ENCODE peak calls at places on chromosomes 13 and 19, in five cellular contexts. D is suprapubic skin; V is endothelial cell of umbilical vein; P is adrenal gland; K is CD4-positive, CD25-positive, alpha-beta regulatory T cell. Z is an unnamed sample.

GRCh38 chr13:93066187-93066586 is 160.4 kb upstream of the GPC6 start:
- DNase-seq in P (peak), D (no peak), K (no peak), V (no peak), Z (no peak)

GRCh38 chr13:29774830-29775229 is 75.6 kb downstream of the UBL3 start:
- DNase-seq in K (no peak), P (no peak), V (no peak), D (no peak), Z (no peak)

GRCh38 chr13:100035936-100036335 is 53.0 kb upstream of the PCCA start:
- DNase-seq in V (no peak), K (no peak), P (no peak), D (no peak), Z (no peak)

GRCh38 chr19:33302175-33302973 is at the start of gene CEBPA:
- DNase-seq in K (peak), V (peak), D (no peak), P (peak), Z (peak)

GRCh38 chr13:113598481-113598880 is 13.9 kb downstream of the TFDP1 start:
- DNase-seq in V (no peak), D (peak), P (peak), K (no peak), Z (no peak)

GRCh38 chr13:99045396-99045795 is 67.5 kb upstream of the DOCK9 start:
- DNase-seq in P (no peak), V (no peak), K (no peak), D (no peak), Z (no peak)

GRCh38 chr19:5024282-5024681 is 55.4 kb downstream of the KDM4B start:
- DNase-seq in K (no peak), D (no peak), V (no peak), P (no peak), Z (no peak)

GRCh38 chr19:7916137-7916907 is 1.7 kb downstream of the TGFBR3L start:
- DNase-seq in V (no peak), P (no peak), D (no peak), K (peak), Z (peak)

GRCh38 chr13:25848822-25849740 is 202.7 kb downstream of the SHISA2 start:
- DNase-seq in P (no peak), V (no peak), D (no peak), K (no peak), Z (no peak)

GRCh38 chr13:99980201-99981114 is 1.1 kb upstream of the ZIC2 start:
- DNase-seq in P (peak), D (peak), V (peak), K (peak), Z (peak)

GRCh38 chr19:18176367-18177310 is 3.0 kb downstream of the IFI30 start:
- DNase-seq in V (no peak), K (no peak), D (no peak), P (no peak), Z (no peak)

GRCh38 chr13:19673473-19674430 is 40.3 kb downstream of the MPHOSPH8 start:
- DNase-seq in K (no peak), P (no peak), D (no peak), V (peak), Z (no peak)

GRCh38 chr13:94112227-94112626 is 367.3 kb downstream of the DCT start:
- DNase-seq in V (no peak), P (no peak), D (no peak), K (no peak), Z (no peak)

GRCh38 chr13:99442273-99442895 is 58.9 kb upstream of the TM9SF2 start:
- DNase-seq in D (no peak), K (peak), P (no peak), V (peak), Z (peak)

GRCh38 chr13:98509271-98510155 is 67.4 kb downstream of the STK24 start:
- DNase-seq in D (no peak), K (peak), P (peak), V (peak), Z (no peak)

GRCh38 chr13:112447761-112448603 is 71.8 kb downstream of the SPACA7 start:
- DNase-seq in D (peak), V (no peak), P (no peak), K (no peak), Z (no peak)

GRCh38 chr19:8324186-8325050 is 3.1 kb downstream of the RPS28 start:
- DNase-seq in D (no peak), K (no peak), V (no peak), P (peak), Z (peak)

GRCh38 chr19:49802836-49803528 is 10.1 kb downstream of the FUZ start:
- DNase-seq in D (no peak), V (no peak), P (peak), K (no peak), Z (no peak)

GRCh38 chr13:51822106-51822840 is 18.3 kb upstream of the DHRS12 start:
- DNase-seq in D (no peak), P (no peak), K (peak), V (no peak), Z (no peak)

GRCh38 chr19:33921165-33921564 is 124.5 kb downstream of the KCTD15 start:
- DNase-seq in D (peak), K (no peak), P (no peak), V (no peak), Z (no peak)

GRCh38 chr13:40115456-40115855 is 460.0 kb downstream of the COG6 start:
- DNase-seq in V (peak), D (no peak), K (no peak), P (no peak), Z (no peak)

GRCh38 chr19:24078688-24079087 is 8.3 kb upstream of the ZNF254 start:
- DNase-seq in K (no peak), P (no peak), V (no peak), D (no peak), Z (no peak)

GRCh38 chr13:25300861-25301346 is 521 bp upstream of the NUP58 start:
- DNase-seq in K (peak), V (no peak), D (peak), P (no peak), Z (no peak)

GRCh38 chr13:42063105-42063504 is 14.7 kb downstream of the DGKH start:
- DNase-seq in P (no peak), V (no peak), K (no peak), D (no peak), Z (no peak)

DNA sequence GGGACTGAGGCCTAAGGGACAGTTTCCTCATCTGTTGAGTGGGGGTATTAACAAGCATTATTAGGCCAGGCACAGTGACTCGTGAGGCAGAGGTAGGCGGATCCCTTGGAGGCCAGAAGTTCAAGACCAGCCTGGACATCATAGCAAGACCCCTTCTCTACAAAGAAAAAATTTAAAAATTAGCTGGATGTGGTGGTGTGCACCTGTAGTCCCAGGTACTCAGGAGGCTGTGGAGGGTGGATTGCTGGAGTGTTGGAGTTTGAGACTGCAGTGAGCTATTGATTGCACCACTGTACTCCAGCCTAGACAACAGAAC is 11.3 kb upstream of the FOSB start:
- DNase-seq in V (no peak), P (no peak), D (no peak), K (no peak), Z (no peak)
- H3K27ac ChIP-seq in V (peak), P (peak), D (peak), K (no peak), Z (no peak)

GRCh38 chr13:22103628-22104027 is 432.8 kb downstream of the FGF9 start:
- DNase-seq in K (no peak), D (no peak), P (no peak), V (no peak), Z (no peak)
- H3K4me3 ChIP-seq in K (no peak), D (no peak), P (no peak), V (no peak), Z (no peak)

GRCh38 chr13:27953671-27954405 is 15.3 kb downstream of the CDX2 start:
- DNase-seq in V (peak), P (peak), D (no peak), K (peak), Z (no peak)
- H3K27ac ChIP-seq in V (no peak), P (peak), D (no peak), K (no peak), Z (no peak)

GRCh38 chr19:16327131-16327450 is 2.5 kb downstream of the KLF2 start:
- DNase-seq in K (no peak), D (no peak), P (no peak), V (no peak), Z (no peak)
- H3K4me3 ChIP-seq in K (peak), D (peak), P (no peak), V (peak), Z (peak)

DNA sequence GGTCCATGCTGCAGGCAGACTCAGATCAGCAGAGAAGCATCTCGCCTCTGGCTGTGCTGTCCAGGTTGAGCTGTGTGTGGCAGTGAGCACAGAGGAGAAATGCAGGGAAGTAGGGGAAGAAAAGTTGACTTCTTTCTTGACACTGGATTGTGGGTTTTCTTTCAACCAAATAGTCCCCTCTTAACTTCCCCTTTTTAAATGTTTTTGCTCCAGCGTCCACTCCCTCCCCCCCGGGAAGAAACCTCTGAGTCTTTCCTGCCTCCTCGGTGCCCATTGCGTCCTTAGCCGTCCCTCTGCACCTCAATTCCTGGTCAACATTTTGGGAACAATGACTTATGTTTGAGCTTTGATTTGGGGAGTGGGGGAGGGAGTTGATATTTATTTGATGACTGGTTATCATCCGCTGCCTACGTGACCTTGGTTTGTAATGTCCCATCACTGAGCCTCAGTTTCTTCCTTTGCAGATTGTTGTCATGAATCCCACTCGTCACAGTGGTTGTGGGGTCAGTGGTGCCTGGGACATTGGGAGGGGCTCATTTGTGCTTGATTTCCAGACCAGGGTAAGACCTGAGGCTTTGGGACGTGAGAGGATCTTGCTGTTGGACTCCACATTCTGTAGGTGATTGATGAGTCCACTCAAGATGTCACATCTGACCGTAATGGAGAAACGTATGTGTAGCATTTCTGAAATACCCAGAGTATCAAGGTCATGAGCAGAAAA is at the start of gene LILRB2:
- DNase-seq in V (no peak), D (peak), P (no peak), K (no peak), Z (no peak)
- H3K27ac ChIP-seq in V (no peak), D (no peak), P (peak), K (no peak), Z (no peak)

GRCh38 chr19:36255316-36255715 is 40.4 kb downstream of the ZNF146 start:
- DNase-seq in V (no peak), K (no peak), P (no peak), D (no peak), Z (no peak)

GRCh38 chr19:36256064-36256463 is 41.2 kb downstream of the ZNF146 start:
- DNase-seq in V (no peak), K (no peak), P (no peak), D (no peak), Z (no peak)

GRCh38 chr19:36258028-36258875 is 43.3 kb downstream of the ZNF146 start:
- DNase-seq in P (no peak), D (no peak), K (no peak), V (no peak), Z (no peak)

GRCh38 chr19:36257512-36257876 is 42.6 kb downstream of the ZNF146 start:
- DNase-seq in K (no peak), P (no peak), V (peak), D (no peak), Z (no peak)

DNA sequence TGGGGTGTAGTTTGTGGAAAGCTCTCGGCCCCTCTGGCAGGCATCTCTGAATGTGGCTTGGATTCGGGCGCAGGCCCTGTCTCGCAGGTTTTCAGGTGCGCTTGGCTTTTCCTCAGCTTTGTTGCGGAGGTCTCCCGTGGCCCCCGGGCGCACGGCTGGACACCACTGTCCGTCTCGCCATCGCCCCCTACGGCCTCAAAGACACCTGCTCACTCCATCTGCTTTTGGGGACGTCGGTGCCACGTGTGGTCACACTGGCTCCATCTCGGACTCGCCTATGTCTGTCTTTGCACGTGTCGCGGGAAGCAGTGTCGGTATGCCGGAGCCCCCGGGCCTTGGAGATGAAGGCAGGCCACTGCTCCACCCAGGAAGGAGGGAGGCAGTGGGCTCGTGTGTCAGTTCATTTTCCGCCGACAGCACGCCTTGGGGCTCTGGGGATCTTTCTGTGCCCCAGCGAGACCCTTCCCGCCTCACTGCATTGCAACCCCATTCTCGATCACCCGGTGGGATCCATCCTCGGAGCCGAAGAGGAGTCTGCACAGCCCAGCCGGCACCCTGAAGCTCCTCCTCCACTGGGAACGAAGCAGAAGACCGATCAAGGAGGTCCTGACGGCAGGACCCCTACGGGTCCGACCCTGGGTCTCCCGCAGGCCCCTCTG is 42.1 kb downstream of the ZNF146 start:
- DNase-seq in D (no peak), P (no peak), V (no peak), K (no peak), Z (no peak)
- H3K4me3 ChIP-seq in D (peak), P (peak), V (peak), K (no peak), Z (no peak)

GRCh38 chr19:47275866-47276461 is 1.3 kb downstream of the INAFM1 start:
- DNase-seq in V (no peak), P (peak), D (no peak), K (no peak), Z (no peak)
- H3K27ac ChIP-seq in V (no peak), P (peak), D (peak), K (no peak), Z (no peak)

GRCh38 chr19:6800991-6801396 is 28.5 kb downstream of the VAV1 start:
- DNase-seq in D (no peak), K (peak), P (no peak), V (peak), Z (peak)
- H3K4me3 ChIP-seq in D (peak), K (peak), P (no peak), V (no peak), Z (peak)

DNA sequence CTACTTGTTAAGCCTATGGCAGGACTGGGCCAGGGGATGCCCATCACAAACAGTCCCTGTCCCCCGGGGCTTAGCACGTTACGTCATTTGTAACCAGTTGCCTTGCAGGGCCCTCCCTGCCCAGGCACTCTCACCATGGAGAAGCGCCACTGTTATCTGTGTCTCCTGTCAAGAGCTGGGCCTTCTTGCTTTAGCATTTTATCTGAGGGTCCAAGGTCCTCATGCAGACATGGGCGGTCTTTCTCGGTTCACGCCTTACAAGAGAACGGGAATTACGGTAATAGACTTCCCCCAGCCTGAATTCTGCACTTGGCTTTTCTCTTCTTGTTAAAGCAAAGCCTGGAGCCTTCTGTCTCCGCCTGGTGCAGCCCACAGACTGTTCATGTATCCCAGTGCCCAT is 46.1 kb downstream of the TMED1 start:
- DNase-seq in K (no peak), P (no peak), V (no peak), D (no peak), Z (no peak)
- H3K27ac ChIP-seq in K (no peak), P (no peak), V (no peak), D (no peak), Z (no peak)

GRCh38 chr19:3276341-3276799 is 51.9 kb downstream of the CELF5 start:
- DNase-seq in D (no peak), K (no peak), P (peak), V (no peak), Z (peak)
- H3K4me3 ChIP-seq in D (no peak), K (no peak), P (no peak), V (no peak), Z (peak)

Z was measured in OCI-LY7.